ENCODE peak calls at places on chromosomes 1 and 21, in five cellular contexts. O is HS-5; C is esophagus muscularis mucosa; E is NCI-H446; R is CD8-positive, alpha-beta T cell. L is an unnamed sample.

GRCh38 chr1:89454845-89455521 is 69.6 kb upstream of the LRRC8B start:
- DNase-seq in O (no peak), C (no peak), E (peak), R (peak), L (no peak)

GRCh38 chr21:33947451-33948095 is 32.0 kb upstream of the ATP5PO start:
- DNase-seq in O (peak), C (peak), E (peak), R (peak), L (no peak)

GRCh38 chr1:172219966-172220365 is 200.5 kb upstream of the C1orf105 start:
- DNase-seq in O (no peak), C (no peak), E (no peak), R (no peak), L (no peak)

GRCh38 chr1:52994658-52995057 is 67.4 kb upstream of the PODN start:
- DNase-seq in O (no peak), C (no peak), E (no peak), R (no peak), L (no peak)

GRCh38 chr1:30852026-30852425 is 56.5 kb downstream of the SDC3 start:
- DNase-seq in O (no peak), C (no peak), E (peak), R (no peak), L (no peak)

GRCh38 chr1:24027838-24028468 is 47.8 kb upstream of the SRSF10 start:
- DNase-seq in O (no peak), C (no peak), E (peak), R (no peak), L (no peak)

GRCh38 chr1:243421784-243422183 is 165.9 kb downstream of the SDCCAG8 start:
- DNase-seq in O (no peak), C (no peak), E (peak), R (peak), L (peak)

GRCh38 chr1:221316491-221317056 is 425.3 kb downstream of the DUSP10 start:
- DNase-seq in O (no peak), C (no peak), E (no peak), R (no peak), L (no peak)

GRCh38 chr21:34835526-34835925 is 166.7 kb downstream of the CLIC6 start:
- DNase-seq in O (no peak), C (no peak), E (no peak), R (no peak), L (no peak)

GRCh38 chr21:15446193-15446592 is 283.6 kb upstream of the USP25 start:
- DNase-seq in O (no peak), C (no peak), E (no peak), R (no peak), L (no peak)

GRCh38 chr1:67429011-67429527 is 1.1 kb downstream of the SERBP1 start:
- DNase-seq in O (no peak), C (no peak), E (no peak), R (peak), L (no peak)

L was measured in non-pigmented ciliary epithelial cell.